ENCODE peak calls at places on chromosomes 11 and 22, in eight cellular contexts. Q, C, S, M, X, A, T and F are unnamed samples.

GRCh38 chr11:111663820-111664219 is 61.6 kb downstream of the SIK2 start:
- DNase-seq in Q (peak; percentile 56), C (peak; percentile 26), S (no peak), M (peak; percentile 19), X (no peak), A (no peak), T (peak; percentile 51), F (no peak)

GRCh38 chr11:6362868-6363678 is 27.2 kb upstream of the SMPD1 start:
- DNase-seq in Q (peak; percentile 84), C (peak; percentile 78), S (peak; percentile 89), M (peak; percentile 76), X (peak; percentile 59), A (peak; percentile 85), T (peak; percentile 81), F (peak; percentile 73)

GRCh38 chr11:129861702-129862107 is 33.7 kb downstream of the NFRKB start:
- DNase-seq in Q (peak; percentile 68), C (no peak), S (no peak), M (peak; percentile 72), X (no peak), A (peak; percentile 85), T (peak; percentile 56), F (no peak)

GRCh38 chr22:38868886-38869381 is 3.1 kb downstream of the CBX6 start:
- DNase-seq in Q (peak; percentile 86), C (peak; percentile 85), S (peak; percentile 92), M (peak; percentile 82), X (peak; percentile 74), A (peak; percentile 91), T (peak; percentile 78), F (peak; percentile 66)

GRCh38 chr22:25232301-25232700 is 12.9 kb downstream of the CRYBB2 start:
- DNase-seq in Q (no peak), C (no peak), S (no peak), M (no peak), X (no peak), A (no peak), T (no peak), F (no peak)

GRCh38 chr11:36069576-36070214 is 125.8 kb downstream of the LDLRAD3 start:
- DNase-seq in Q (peak; percentile 13), C (no peak), S (no peak), M (no peak), X (no peak), A (no peak), T (no peak), F (no peak)

GRCh38 chr22:46922037-46922436 is 159.6 kb downstream of the TBC1D22A start:
- DNase-seq in Q (no peak), C (no peak), S (no peak), M (no peak), X (no peak), A (no peak), T (no peak), F (no peak)

GRCh38 chr22:40417041-40417440 is 46.6 kb downstream of the SGSM3 start:
- DNase-seq in Q (no peak), C (no peak), S (no peak), M (no peak), X (no peak), A (no peak), T (no peak), F (no peak)

GRCh38 chr11:102120437-102120935 is 10.2 kb downstream of the YAP1 start:
- DNase-seq in Q (no peak), C (no peak), S (no peak), M (no peak), X (no peak), A (no peak), T (no peak), F (no peak)

GRCh38 chr22:20015971-20016733 is 471 bp downstream of the ARVCF start:
- DNase-seq in Q (no peak), C (peak; percentile 39), S (peak; percentile 80), M (peak; percentile 33), X (no peak), A (peak; percentile 58), T (no peak), F (peak; percentile 28)

GRCh38 chr11:34972892-34973291 is 56.5 kb downstream of the PDHX start:
- DNase-seq in Q (no peak), C (no peak), S (no peak), M (no peak), X (no peak), A (no peak), T (no peak), F (no peak)

GRCh38 chr22:46953968-46954755 is 191.7 kb downstream of the TBC1D22A start:
- DNase-seq in Q (no peak), C (no peak), S (peak; percentile 49), M (no peak), X (no peak), A (no peak), T (no peak), F (no peak)

GRCh38 chr22:47285981-47286380 is 523.5 kb downstream of the TBC1D22A start:
- DNase-seq in Q (no peak), C (no peak), S (peak; percentile 69), M (no peak), X (no peak), A (no peak), T (no peak), F (no peak)

GRCh38 chr11:100719362-100719761 is 32.3 kb downstream of the ARHGAP42 start:
- DNase-seq in Q (peak; percentile 24), C (no peak), S (no peak), M (no peak), X (no peak), A (no peak), T (no peak), F (no peak)

GRCh38 chr11:118252688-118253087 is 523 bp upstream of the MPZL3 start:
- DNase-seq in Q (no peak), C (no peak), S (no peak), M (no peak), X (no peak), A (no peak), T (no peak), F (no peak)

GRCh38 chr11:33952805-33953204 is 60.9 kb upstream of the LMO2 start:
- DNase-seq in Q (no peak), C (no peak), S (no peak), M (no peak), X (no peak), A (no peak), T (no peak), F (no peak)

GRCh38 chr11:122517403-122518379 is 137.8 kb upstream of the UBASH3B start:
- DNase-seq in Q (no peak), C (no peak), S (no peak), M (no peak), X (no peak), A (no peak), T (no peak), F (no peak)

DNA sequence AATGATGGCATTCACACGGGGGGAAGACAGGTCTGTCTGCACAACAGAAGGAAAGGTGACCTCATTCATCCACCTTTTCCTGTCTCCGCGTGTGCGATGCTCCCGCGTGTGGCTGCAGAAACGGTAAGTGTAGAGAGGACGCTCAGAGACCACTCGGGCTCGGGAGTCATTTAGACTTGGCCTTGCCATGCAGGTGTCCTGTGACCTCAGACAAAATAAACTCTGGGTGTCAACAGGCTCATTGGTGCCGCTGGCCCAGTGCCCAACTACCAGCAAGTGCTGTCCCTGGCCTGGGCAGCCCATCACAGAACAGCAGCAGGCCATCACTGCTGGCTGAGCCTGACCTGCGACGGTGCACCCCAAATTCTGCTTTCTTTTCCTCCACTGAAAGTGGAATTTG is 48.1 kb upstream of the ARFGAP3 start:
- DNase-seq in Q (no peak), C (peak; percentile 56), S (no peak), M (no peak), X (no peak), A (no peak), T (peak; percentile 67), F (no peak)
- H3K4me1 ChIP-seq in Q (no peaks in the 10 kb centered on the region), C (peaks cover 96% of the 10 kb centered on the region), S (peaks cover 10% of the 10 kb centered on the region), M (peaks cover 28% of the 10 kb centered on the region), X (no peaks in the 10 kb centered on the region), A (no peaks in the 10 kb centered on the region), T (peaks cover 98% of the 10 kb centered on the region), F (no peaks in the 10 kb centered on the region)

GRCh38 chr11:107646783-107647182 is 55.8 kb downstream of the ELMOD1 start:
- DNase-seq in Q (no peak), C (no peak), S (no peak), M (no peak), X (no peak), A (no peak), T (no peak), F (no peak)

GRCh38 chr11:107653077-107653476 is 58.8 kb downstream of the SLN start:
- DNase-seq in Q (no peak), C (no peak), S (no peak), M (no peak), X (no peak), A (no peak), T (no peak), F (no peak)

GRCh38 chr11:107648247-107648646 is 57.3 kb downstream of the ELMOD1 start:
- DNase-seq in Q (no peak), C (no peak), S (no peak), M (no peak), X (no peak), A (no peak), T (no peak), F (no peak)

GRCh38 chr11:107655607-107656006 is 56.2 kb downstream of the SLN start:
- DNase-seq in Q (no peak), C (no peak), S (no peak), M (no peak), X (no peak), A (no peak), T (no peak), F (no peak)

DNA sequence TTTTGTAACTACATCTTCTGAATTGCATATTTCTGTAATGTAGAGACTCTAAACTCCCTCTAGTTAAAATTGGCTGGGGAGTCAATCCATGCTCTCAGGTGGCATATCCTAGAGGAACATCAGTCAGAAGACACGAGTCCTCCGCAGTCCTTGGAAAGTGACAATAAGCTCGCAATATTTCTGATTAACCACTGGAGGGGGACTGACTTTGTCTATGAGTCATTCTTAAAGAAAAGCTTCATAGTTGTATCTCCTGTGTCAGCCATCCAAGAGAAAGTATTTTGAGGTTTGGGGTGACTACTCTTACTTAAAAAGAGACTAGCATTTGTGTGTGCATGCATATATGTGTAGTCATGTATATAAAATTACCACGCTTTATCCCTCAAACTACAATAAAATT is 60.2 kb downstream of the SLN start:
- DNase-seq in Q (no peak), C (no peak), S (no peak), M (no peak), X (no peak), A (no peak), T (no peak), F (no peak)
- H3K4me1 ChIP-seq in Q (no peaks in the 10 kb centered on the region), C (no peaks in the 10 kb centered on the region), S (no peaks in the 10 kb centered on the region), M (no peaks in the 10 kb centered on the region), X (no peaks in the 10 kb centered on the region), A (no peaks in the 10 kb centered on the region), T (no peaks in the 10 kb centered on the region), F (no peaks in the 10 kb centered on the region)

DNA sequence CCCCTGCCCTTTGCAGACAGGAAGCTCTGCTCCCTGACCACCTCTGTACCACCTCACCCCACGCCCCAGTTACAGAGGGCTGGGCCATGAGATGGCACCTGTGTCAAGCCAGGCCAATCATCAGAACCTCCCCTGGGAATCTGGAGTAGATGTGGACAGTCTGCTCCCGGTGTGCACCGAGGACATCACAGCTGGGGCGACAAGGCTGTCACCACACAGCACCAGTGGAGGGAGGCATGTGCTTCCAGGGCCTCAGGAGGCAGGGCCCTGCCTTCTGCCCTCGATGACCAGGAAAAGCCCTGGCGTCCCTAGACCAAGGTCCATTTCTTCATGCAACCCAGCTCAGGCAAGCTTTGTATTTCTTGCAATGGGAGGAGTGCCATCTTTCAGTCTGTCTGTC is 309.5 kb downstream of the CTTN start:
- DNase-seq in Q (no peak), C (no peak), S (peak; percentile 51), M (no peak), X (no peak), A (no peak), T (no peak), F (no peak)
- H3K4me1 ChIP-seq in Q (no peaks in the 10 kb centered on the region), C (no peaks in the 10 kb centered on the region), S (no peaks in the 10 kb centered on the region), M (no peaks in the 10 kb centered on the region), X (no peaks in the 10 kb centered on the region), A (no peaks in the 10 kb centered on the region), T (no peaks in the 10 kb centered on the region), F (no peaks in the 10 kb centered on the region)

GRCh38 chr11:12822623-12823022 is 148.4 kb downstream of the TEAD1 start:
- DNase-seq in Q (no peak), C (no peak), S (no peak), M (no peak), X (no peak), A (no peak), T (no peak), F (no peak)
- H3K4me1 ChIP-seq in Q (peaks cover 7% of the 10 kb centered on the region), C (peaks cover 63% of the 10 kb centered on the region), S (peaks cover 4% of the 10 kb centered on the region), M (peaks cover 22% of the 10 kb centered on the region), X (no peaks in the 10 kb centered on the region), A (no peaks in the 10 kb centered on the region), T (peaks cover 63% of the 10 kb centered on the region), F (no peaks in the 10 kb centered on the region)